ENCODE peak calls at places on chromosomes 3 and 15, in eight cellular contexts. One of them, this sample, is unnamed. For H3K36me3, the result is how much of the 10 kb centered on the place peaks cover.

GRCh38 chr15:45179221-45179985 is 8.4 kb downstream of the SHF start:
- DNase-seq in heart left ventricle: no peak
- DNase-seq in tibial artery: no peak
- DNase-seq in endothelial cell of umbilical vein: no peak
- DNase-seq in lung: peak
- DNase-seq in esophagus muscularis mucosa: no peak
- DNase-seq in psoas muscle: no peak
- DNase-seq in fibroblast of lung: no peak
- DNase-seq in this sample: peak

GRCh38 chr15:40155270-40155910 is 5.5 kb upstream of the BUB1B start:
- DNase-seq in heart left ventricle: no peak
- DNase-seq in tibial artery: no peak
- DNase-seq in endothelial cell of umbilical vein: no peak
- DNase-seq in lung: peak
- DNase-seq in esophagus muscularis mucosa: peak
- DNase-seq in psoas muscle: no peak
- DNase-seq in fibroblast of lung: no peak
- DNase-seq in this sample: no peak

GRCh38 chr3:115100806-115101205 is 46.3 kb downstream of the ZBTB20 start:
- DNase-seq in heart left ventricle: no peak
- DNase-seq in tibial artery: no peak
- DNase-seq in endothelial cell of umbilical vein: no peak
- DNase-seq in lung: no peak
- DNase-seq in esophagus muscularis mucosa: no peak
- DNase-seq in psoas muscle: no peak
- DNase-seq in fibroblast of lung: no peak
- DNase-seq in this sample: no peak

GRCh38 chr15:60448668-60449360 is 30.1 kb downstream of the ICE2 start:
- DNase-seq in heart left ventricle: no peak
- DNase-seq in tibial artery: no peak
- DNase-seq in endothelial cell of umbilical vein: no peak
- DNase-seq in lung: no peak
- DNase-seq in esophagus muscularis mucosa: no peak
- DNase-seq in psoas muscle: no peak
- DNase-seq in fibroblast of lung: no peak
- DNase-seq in this sample: no peak

GRCh38 chr3:126022741-126023359 is 53.9 kb downstream of the ROPN1B start:
- DNase-seq in heart left ventricle: no peak
- DNase-seq in tibial artery: no peak
- DNase-seq in endothelial cell of umbilical vein: no peak
- DNase-seq in lung: peak
- DNase-seq in esophagus muscularis mucosa: peak
- DNase-seq in psoas muscle: no peak
- DNase-seq in fibroblast of lung: no peak
- DNase-seq in this sample: no peak

GRCh38 chr3:197068077-197068476 is 38.5 kb upstream of the MELTF start:
- DNase-seq in heart left ventricle: no peak
- DNase-seq in tibial artery: no peak
- DNase-seq in endothelial cell of umbilical vein: no peak
- DNase-seq in lung: no peak
- DNase-seq in esophagus muscularis mucosa: no peak
- DNase-seq in psoas muscle: no peak
- DNase-seq in fibroblast of lung: no peak
- DNase-seq in this sample: no peak

GRCh38 chr3:118977118-118977517 is 57.5 kb downstream of the IGSF11 start:
- DNase-seq in heart left ventricle: no peak
- DNase-seq in tibial artery: no peak
- DNase-seq in endothelial cell of umbilical vein: no peak
- DNase-seq in lung: no peak
- DNase-seq in esophagus muscularis mucosa: no peak
- DNase-seq in psoas muscle: no peak
- DNase-seq in fibroblast of lung: no peak
- DNase-seq in this sample: no peak

GRCh38 chr15:90230610-90231009 is 3.1 kb downstream of the CIB1 start:
- DNase-seq in heart left ventricle: no peak
- DNase-seq in tibial artery: no peak
- DNase-seq in endothelial cell of umbilical vein: no peak
- DNase-seq in lung: no peak
- DNase-seq in esophagus muscularis mucosa: no peak
- DNase-seq in psoas muscle: no peak
- DNase-seq in fibroblast of lung: no peak
- DNase-seq in this sample: no peak

GRCh38 chr3:72011495-72011894 is 226.5 kb upstream of the PROK2 start:
- DNase-seq in heart left ventricle: no peak
- DNase-seq in tibial artery: no peak
- DNase-seq in endothelial cell of umbilical vein: no peak
- DNase-seq in lung: no peak
- DNase-seq in esophagus muscularis mucosa: no peak
- DNase-seq in psoas muscle: no peak
- DNase-seq in fibroblast of lung: no peak
- DNase-seq in this sample: no peak

GRCh38 chr15:101676965-101677364 is 24.8 kb upstream of the TM2D3 start:
- DNase-seq in heart left ventricle: no peak
- DNase-seq in tibial artery: no peak
- DNase-seq in endothelial cell of umbilical vein: no peak
- DNase-seq in lung: no peak
- DNase-seq in esophagus muscularis mucosa: no peak
- DNase-seq in psoas muscle: no peak
- DNase-seq in fibroblast of lung: peak
- DNase-seq in this sample: no peak

GRCh38 chr15:50190166-50190570 is 8.2 kb downstream of the SLC27A2 start:
- DNase-seq in heart left ventricle: no peak
- DNase-seq in tibial artery: no peak
- DNase-seq in endothelial cell of umbilical vein: no peak
- DNase-seq in lung: no peak
- DNase-seq in esophagus muscularis mucosa: no peak
- DNase-seq in psoas muscle: no peak
- DNase-seq in fibroblast of lung: no peak
- DNase-seq in this sample: no peak

GRCh38 chr3:356947-357346 is 160.4 kb downstream of the CHL1 start:
- DNase-seq in heart left ventricle: peak
- DNase-seq in tibial artery: no peak
- DNase-seq in endothelial cell of umbilical vein: no peak
- DNase-seq in lung: no peak
- DNase-seq in esophagus muscularis mucosa: no peak
- DNase-seq in psoas muscle: peak
- DNase-seq in fibroblast of lung: peak
- DNase-seq in this sample: no peak

GRCh38 chr3:87674397-87675161 is 384.2 kb downstream of the CGGBP1 start:
- DNase-seq in heart left ventricle: no peak
- DNase-seq in tibial artery: no peak
- DNase-seq in endothelial cell of umbilical vein: no peak
- DNase-seq in lung: no peak
- DNase-seq in esophagus muscularis mucosa: no peak
- DNase-seq in psoas muscle: no peak
- DNase-seq in fibroblast of lung: no peak
- DNase-seq in this sample: no peak

GRCh38 chr3:119891944-119892721 is 110.2 kb downstream of the NR1I2 start:
- DNase-seq in heart left ventricle: no peak
- DNase-seq in tibial artery: no peak
- DNase-seq in endothelial cell of umbilical vein: peak
- DNase-seq in lung: peak
- DNase-seq in esophagus muscularis mucosa: no peak
- DNase-seq in psoas muscle: no peak
- DNase-seq in fibroblast of lung: peak
- DNase-seq in this sample: peak

GRCh38 chr3:99402755-99403154 is 235.6 kb upstream of the COL8A1 start:
- DNase-seq in heart left ventricle: no peak
- DNase-seq in tibial artery: no peak
- DNase-seq in endothelial cell of umbilical vein: no peak
- DNase-seq in lung: no peak
- DNase-seq in esophagus muscularis mucosa: no peak
- DNase-seq in psoas muscle: no peak
- DNase-seq in fibroblast of lung: no peak
- DNase-seq in this sample: no peak

GRCh38 chr3:119950666-119951325 is 143.5 kb downstream of the GSK3B start:
- DNase-seq in heart left ventricle: no peak
- DNase-seq in tibial artery: no peak
- DNase-seq in endothelial cell of umbilical vein: no peak
- DNase-seq in lung: no peak
- DNase-seq in esophagus muscularis mucosa: no peak
- DNase-seq in psoas muscle: no peak
- DNase-seq in fibroblast of lung: no peak
- DNase-seq in this sample: no peak

GRCh38 chr15:67186226-67186649 is 68.2 kb downstream of the AAGAB start:
- DNase-seq in heart left ventricle: peak
- DNase-seq in tibial artery: peak
- DNase-seq in endothelial cell of umbilical vein: no peak
- DNase-seq in lung: no peak
- DNase-seq in esophagus muscularis mucosa: no peak
- DNase-seq in psoas muscle: peak
- DNase-seq in fibroblast of lung: no peak
- DNase-seq in this sample: no peak

GRCh38 chr15:90036343-90036742 is 35.2 kb downstream of the ZNF710 start:
- DNase-seq in heart left ventricle: no peak
- DNase-seq in tibial artery: peak
- DNase-seq in endothelial cell of umbilical vein: no peak
- DNase-seq in lung: no peak
- DNase-seq in esophagus muscularis mucosa: no peak
- DNase-seq in psoas muscle: no peak
- DNase-seq in fibroblast of lung: no peak
- DNase-seq in this sample: no peak

DNA sequence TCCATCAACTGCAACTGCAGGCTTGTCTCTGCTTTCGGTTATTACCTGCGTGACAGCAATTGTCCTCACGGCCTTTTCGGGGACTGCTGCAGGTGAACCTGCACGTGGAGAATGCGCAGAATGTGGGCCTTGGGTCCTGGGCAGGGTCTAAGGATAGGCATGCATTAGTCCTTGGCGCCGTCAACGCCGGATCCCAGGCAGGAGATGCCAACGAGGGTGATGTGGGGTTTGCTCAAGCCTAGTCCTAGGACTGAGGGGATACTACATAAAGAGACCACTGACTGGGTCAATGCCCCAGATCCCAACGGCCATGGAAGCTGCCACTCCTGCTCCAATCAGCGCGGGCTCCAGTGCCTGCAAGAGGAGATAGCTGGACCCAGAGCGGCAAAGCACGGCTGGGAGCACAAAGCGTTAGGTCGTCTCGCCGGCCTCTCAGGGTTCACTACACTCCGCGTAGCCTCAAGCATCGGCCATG is 448 bp upstream of the RBM15B start:
- DNase-seq in heart left ventricle: no peak
- DNase-seq in tibial artery: no peak
- DNase-seq in endothelial cell of umbilical vein: no peak
- DNase-seq in lung: peak
- DNase-seq in esophagus muscularis mucosa: no peak
- DNase-seq in psoas muscle: no peak
- DNase-seq in fibroblast of lung: no peak
- DNase-seq in this sample: no peak
- H3K36me3 ChIP-seq in heart left ventricle: under half
- H3K36me3 ChIP-seq in tibial artery: under half
- H3K36me3 ChIP-seq in endothelial cell of umbilical vein: under half
- H3K36me3 ChIP-seq in lung: under half
- H3K36me3 ChIP-seq in esophagus muscularis mucosa: under half
- H3K36me3 ChIP-seq in psoas muscle: half or more
- H3K36me3 ChIP-seq in fibroblast of lung: under half
- H3K36me3 ChIP-seq in this sample: half or more

GRCh38 chr15:57296473-57297162 is 79.7 kb upstream of the CGNL1 start:
- DNase-seq in heart left ventricle: no peak
- DNase-seq in tibial artery: no peak
- DNase-seq in endothelial cell of umbilical vein: no peak
- DNase-seq in lung: peak
- DNase-seq in esophagus muscularis mucosa: no peak
- DNase-seq in psoas muscle: no peak
- DNase-seq in fibroblast of lung: no peak
- DNase-seq in this sample: no peak
- H3K36me3 ChIP-seq in heart left ventricle: under half
- H3K36me3 ChIP-seq in tibial artery: under half
- H3K36me3 ChIP-seq in endothelial cell of umbilical vein: under half
- H3K36me3 ChIP-seq in lung: under half
- H3K36me3 ChIP-seq in esophagus muscularis mucosa: under half
- H3K36me3 ChIP-seq in psoas muscle: under half
- H3K36me3 ChIP-seq in fibroblast of lung: under half
- H3K36me3 ChIP-seq in this sample: under half

DNA sequence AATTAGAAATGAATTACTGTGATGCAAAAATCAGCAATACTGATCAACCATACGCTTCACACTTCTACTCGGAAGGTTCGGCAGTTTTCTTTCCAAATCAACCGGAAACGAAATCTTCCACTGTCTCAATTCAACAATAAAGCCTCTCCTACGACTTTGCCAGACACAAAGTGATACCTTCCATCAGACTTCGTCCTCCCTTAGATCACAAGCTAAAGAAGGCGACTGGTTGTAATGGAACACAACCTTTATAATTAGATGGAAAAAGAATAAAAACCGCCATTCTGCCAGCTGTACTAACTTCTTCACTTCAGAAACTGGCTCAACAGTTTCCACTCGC is 613 bp downstream of the PARL start:
- DNase-seq in heart left ventricle: no peak
- DNase-seq in tibial artery: no peak
- DNase-seq in endothelial cell of umbilical vein: no peak
- DNase-seq in lung: no peak
- DNase-seq in esophagus muscularis mucosa: no peak
- DNase-seq in psoas muscle: no peak
- DNase-seq in fibroblast of lung: peak
- DNase-seq in this sample: no peak
- H3K36me3 ChIP-seq in heart left ventricle: under half
- H3K36me3 ChIP-seq in tibial artery: under half
- H3K36me3 ChIP-seq in endothelial cell of umbilical vein: under half
- H3K36me3 ChIP-seq in lung: under half
- H3K36me3 ChIP-seq in esophagus muscularis mucosa: under half
- H3K36me3 ChIP-seq in psoas muscle: under half
- H3K36me3 ChIP-seq in fibroblast of lung: under half
- H3K36me3 ChIP-seq in this sample: under half

DNA sequence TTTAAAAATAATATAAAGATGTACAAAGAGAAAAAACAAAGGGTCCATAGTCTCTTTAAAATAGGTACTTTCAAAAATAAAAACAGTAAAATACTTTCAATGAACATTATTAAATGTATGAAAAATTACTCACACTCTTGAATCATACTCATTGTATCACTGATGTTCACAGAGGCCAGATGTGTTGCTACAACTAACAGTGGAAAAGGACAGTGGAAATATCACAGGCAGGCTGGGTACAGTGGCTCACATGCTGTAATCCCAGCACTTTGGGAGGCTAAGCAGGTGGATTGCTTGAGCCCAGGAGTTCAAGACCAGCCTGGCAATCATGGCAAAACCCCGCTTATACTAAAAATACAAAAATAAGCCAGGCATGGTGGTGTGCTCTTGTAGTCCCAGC is 26.8 kb downstream of the NPHP3 start:
- DNase-seq in heart left ventricle: no peak
- DNase-seq in tibial artery: no peak
- DNase-seq in endothelial cell of umbilical vein: peak
- DNase-seq in lung: no peak
- DNase-seq in esophagus muscularis mucosa: no peak
- DNase-seq in psoas muscle: no peak
- DNase-seq in fibroblast of lung: no peak
- DNase-seq in this sample: no peak
- H3K36me3 ChIP-seq in heart left ventricle: half or more
- H3K36me3 ChIP-seq in tibial artery: half or more
- H3K36me3 ChIP-seq in endothelial cell of umbilical vein: under half
- H3K36me3 ChIP-seq in lung: under half
- H3K36me3 ChIP-seq in esophagus muscularis mucosa: half or more
- H3K36me3 ChIP-seq in psoas muscle: half or more
- H3K36me3 ChIP-seq in fibroblast of lung: under half
- H3K36me3 ChIP-seq in this sample: under half

GRCh38 chr15:36753173-36753572 is 173.7 kb downstream of the CDIN1 start:
- DNase-seq in heart left ventricle: no peak
- DNase-seq in tibial artery: no peak
- DNase-seq in endothelial cell of umbilical vein: no peak
- DNase-seq in lung: no peak
- DNase-seq in esophagus muscularis mucosa: no peak
- DNase-seq in psoas muscle: no peak
- DNase-seq in fibroblast of lung: no peak
- DNase-seq in this sample: no peak
- H3K36me3 ChIP-seq in heart left ventricle: under half
- H3K36me3 ChIP-seq in tibial artery: under half
- H3K36me3 ChIP-seq in endothelial cell of umbilical vein: under half
- H3K36me3 ChIP-seq in lung: under half
- H3K36me3 ChIP-seq in esophagus muscularis mucosa: under half
- H3K36me3 ChIP-seq in psoas muscle: under half
- H3K36me3 ChIP-seq in fibroblast of lung: under half
- H3K36me3 ChIP-seq in this sample: under half

This sample was measured in A673.